ENCODE peak calls at places on chromosome 18, in four cellular contexts. L, O, X and Y are unnamed samples.

GRCh38 chr18:39414009-39414700 is 1848.6 kb upstream of the CELF4 start:
- DNase-seq in L (no peak), O (peak; percentile 86), X (no peak), Y (peak; percentile 82)

GRCh38 chr18:48371854-48372598 is 37.2 kb downstream of the ZBTB7C start:
- DNase-seq in L (no peak), O (no peak), X (peak; percentile 8), Y (no peak)

GRCh38 chr18:68299906-68300305 is 415.0 kb downstream of the TMX3 start:
- DNase-seq in L (no peak), O (no peak), X (no peak), Y (peak; percentile 33)

GRCh38 chr18:33355263-33355662 is 85.3 kb downstream of the CCDC178 start:
- DNase-seq in L (no peak), O (no peak), X (no peak), Y (no peak)

GRCh38 chr18:3867768-3868445 is 417.9 kb downstream of the TGIF1 start:
- DNase-seq in L (no peak), O (no peak), X (no peak), Y (no peak)

GRCh38 chr18:46398625-46399024 is 258.4 kb downstream of the LOXHD1 start:
- DNase-seq in L (no peak), O (no peak), X (no peak), Y (no peak)

GRCh38 chr18:10927980-10928605 is 221.3 kb downstream of the PIEZO2 start:
- DNase-seq in L (peak; percentile 72), O (no peak), X (no peak), Y (peak; percentile 37)

GRCh38 chr18:36544036-36544725 is 246.7 kb downstream of the FHOD3 start:
- DNase-seq in L (no peak), O (no peak), X (no peak), Y (no peak)

GRCh38 chr18:57784816-57785144 is 18.3 kb downstream of the ATP8B1 start:
- DNase-seq in L (no peak), O (no peak), X (no peak), Y (no peak)

GRCh38 chr18:26901020-26901419 is 35.5 kb upstream of the AQP4 start:
- DNase-seq in L (no peak), O (no peak), X (no peak), Y (no peak)

GRCh38 chr18:26902296-26902695 is 36.8 kb upstream of the AQP4 start:
- DNase-seq in L (no peak), O (no peak), X (no peak), Y (no peak)
- TF ChIP-seq FOS in L (no peak), O (no peak), X (no peak), Y (no peak)

GRCh38 chr18:51342815-51343214 is 145.3 kb upstream of the MEX3C start:
- DNase-seq in L (no peak), O (no peak), X (no peak), Y (peak; percentile 1)

GRCh38 chr18:51340332-51340731 is 142.9 kb upstream of the MEX3C start:
- DNase-seq in L (no peak), O (no peak), X (no peak), Y (no peak)

GRCh38 chr18:51337406-51337805 is 139.9 kb upstream of the MEX3C start:
- DNase-seq in L (no peak), O (no peak), X (no peak), Y (no peak)

DNA sequence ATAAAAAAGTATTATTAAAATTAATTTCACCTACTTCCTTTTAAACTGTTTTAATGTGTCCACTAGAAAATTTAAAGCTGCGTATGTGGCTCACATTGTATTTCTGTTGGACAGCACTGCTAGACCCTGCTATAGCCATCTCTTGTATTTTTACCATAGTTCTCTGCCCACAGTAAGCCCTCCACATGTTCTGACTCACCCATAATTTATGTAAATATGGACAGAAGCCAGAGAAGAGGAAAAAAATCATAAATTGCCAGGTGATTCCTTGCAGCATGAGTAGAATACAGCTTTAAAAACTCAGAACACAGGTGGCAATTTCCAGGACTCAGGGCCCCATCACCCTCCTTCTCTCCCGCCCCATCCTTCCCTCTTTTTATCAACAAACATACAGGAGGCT is 142.4 kb upstream of the MEX3C start:
- DNase-seq in L (no peak), O (no peak), X (no peak), Y (no peak)
- TF ChIP-seq FOS in L (no peak), O (no peak), X (no peak), Y (no peak)

GRCh38 chr18:41905786-41906527 is 49.1 kb upstream of the PIK3C3 start:
- DNase-seq in L (no peak), O (no peak), X (no peak), Y (no peak)

DNA sequence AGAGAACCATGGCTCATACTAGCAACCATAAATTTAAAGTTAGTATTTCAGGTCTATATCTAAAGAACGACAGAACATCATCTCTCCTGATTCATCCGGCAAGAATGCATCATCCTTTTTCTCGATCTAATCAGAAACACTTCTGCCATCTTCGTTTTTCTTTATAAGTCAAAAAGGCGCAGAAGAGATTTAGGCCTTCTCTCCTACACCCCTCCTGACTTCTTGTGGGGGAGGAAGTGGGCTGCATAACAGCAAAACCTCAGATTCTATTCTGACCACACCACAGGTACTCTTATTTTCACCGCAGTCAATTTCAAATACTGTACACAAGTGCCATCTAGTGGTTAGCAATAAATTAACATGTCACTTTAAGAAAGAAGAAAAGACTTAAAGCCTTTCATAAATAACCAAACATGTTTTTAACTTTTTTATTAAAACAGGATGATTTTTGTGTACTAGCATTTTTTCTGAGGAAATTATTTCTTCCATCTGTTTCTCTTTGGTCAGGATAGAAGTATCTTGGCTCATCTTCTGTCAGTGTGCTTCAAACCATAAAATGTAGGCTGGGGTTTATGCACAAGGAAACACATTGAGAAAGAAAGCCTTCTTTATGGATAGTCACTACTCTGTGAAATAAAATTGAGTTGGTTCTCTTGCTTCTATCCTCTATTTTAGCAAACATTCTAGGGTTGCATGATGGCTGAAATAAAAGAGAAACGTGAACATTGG is 48.3 kb upstream of the PIK3C3 start:
- DNase-seq in L (peak; percentile 33), O (peak; percentile 47), X (peak; percentile 53), Y (peak; percentile 69)
- TF ChIP-seq FOS in L (no peak), O (no peak), X (no peak), Y (no peak)

GRCh38 chr18:21997207-21998143 is 171.9 kb upstream of the GATA6 start:
- DNase-seq in L (peak; percentile 9), O (peak; percentile 68), X (peak; percentile 68), Y (peak; percentile 42)

GRCh38 chr18:21991081-21991534 is 178.3 kb upstream of the GATA6 start:
- DNase-seq in L (no peak), O (no peak), X (no peak), Y (no peak)

GRCh38 chr18:21991897-21992296 is 177.5 kb upstream of the GATA6 start:
- DNase-seq in L (no peak), O (no peak), X (no peak), Y (no peak)

GRCh38 chr18:21998531-21998930 is 170.9 kb upstream of the GATA6 start:
- DNase-seq in L (no peak), O (no peak), X (no peak), Y (no peak)

DNA sequence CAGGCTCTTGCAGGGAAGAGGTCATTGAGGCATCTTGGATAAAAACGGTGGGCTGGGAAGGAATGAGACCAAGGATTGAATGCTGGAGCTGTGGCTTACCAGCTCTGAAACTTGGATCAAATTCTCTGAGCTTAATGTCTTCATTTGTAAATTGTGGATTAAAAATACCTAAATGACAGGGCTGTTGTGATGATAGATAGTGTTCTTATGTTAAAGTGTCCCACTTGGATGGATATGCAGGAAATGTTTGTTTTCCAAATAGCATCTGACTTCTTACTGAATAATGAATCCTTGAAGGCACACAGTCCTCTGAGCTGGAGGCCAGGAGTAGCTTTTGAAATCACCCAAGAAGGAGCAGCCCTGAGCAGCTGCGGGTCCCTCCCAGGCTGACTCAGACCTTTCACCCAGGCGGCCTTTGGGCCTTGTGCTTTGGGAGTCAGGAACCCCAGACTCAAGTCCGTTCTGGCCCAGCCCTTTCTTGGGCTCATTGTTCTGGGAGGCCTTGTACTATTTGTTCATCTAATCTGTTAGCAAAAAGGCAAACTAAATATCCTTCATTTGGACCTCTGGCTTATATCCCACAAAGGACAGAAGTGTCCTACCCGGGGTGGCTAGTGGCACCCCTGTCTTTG is 173.0 kb upstream of the GATA6 start:
- DNase-seq in L (no peak), O (no peak), X (no peak), Y (no peak)
- TF ChIP-seq FOS in L (no peak), O (no peak), X (no peak), Y (no peak)

GRCh38 chr18:44912740-44913478 is 232.2 kb downstream of the SETBP1 start:
- DNase-seq in L (no peak), O (no peak), X (no peak), Y (no peak)

GRCh38 chr18:44911260-44911659 is 230.6 kb downstream of the SETBP1 start:
- DNase-seq in L (no peak), O (no peak), X (no peak), Y (no peak)

GRCh38 chr18:44911773-44912172 is 231.1 kb downstream of the SETBP1 start:
- DNase-seq in L (no peak), O (no peak), X (no peak), Y (no peak)

GRCh38 chr18:44904768-44905167 is 224.1 kb downstream of the SETBP1 start:
- DNase-seq in L (no peak), O (no peak), X (no peak), Y (no peak)

DNA sequence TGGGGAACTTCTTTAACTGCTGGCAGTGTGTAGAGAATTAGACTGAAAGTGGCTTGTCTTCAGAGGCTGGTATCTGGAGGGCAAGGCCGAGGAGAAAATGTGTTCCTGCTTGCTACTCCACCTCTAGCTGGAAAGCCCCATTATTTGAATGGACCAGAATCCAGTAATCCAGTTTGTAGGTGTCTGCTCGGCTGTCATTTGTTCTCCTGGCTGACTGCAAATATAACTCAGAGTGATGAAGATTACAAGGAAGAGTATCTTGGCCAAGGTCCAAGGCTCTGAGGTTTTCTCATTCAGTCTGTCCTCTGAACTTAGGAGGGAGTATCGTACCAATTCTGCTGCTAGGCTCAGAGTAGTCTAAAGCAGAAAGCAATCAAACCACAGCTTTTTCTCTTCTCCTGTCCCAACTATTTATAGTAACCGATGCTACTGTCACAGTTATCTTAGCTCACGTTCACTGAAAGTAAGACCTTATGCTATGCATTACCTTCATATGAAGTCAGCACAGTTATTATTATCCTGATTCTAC is 228.6 kb downstream of the SETBP1 start:
- DNase-seq in L (peak; percentile 68), O (no peak), X (no peak), Y (no peak)
- TF ChIP-seq FOS in L (no peak), O (no peak), X (no peak), Y (no peak)

DNA sequence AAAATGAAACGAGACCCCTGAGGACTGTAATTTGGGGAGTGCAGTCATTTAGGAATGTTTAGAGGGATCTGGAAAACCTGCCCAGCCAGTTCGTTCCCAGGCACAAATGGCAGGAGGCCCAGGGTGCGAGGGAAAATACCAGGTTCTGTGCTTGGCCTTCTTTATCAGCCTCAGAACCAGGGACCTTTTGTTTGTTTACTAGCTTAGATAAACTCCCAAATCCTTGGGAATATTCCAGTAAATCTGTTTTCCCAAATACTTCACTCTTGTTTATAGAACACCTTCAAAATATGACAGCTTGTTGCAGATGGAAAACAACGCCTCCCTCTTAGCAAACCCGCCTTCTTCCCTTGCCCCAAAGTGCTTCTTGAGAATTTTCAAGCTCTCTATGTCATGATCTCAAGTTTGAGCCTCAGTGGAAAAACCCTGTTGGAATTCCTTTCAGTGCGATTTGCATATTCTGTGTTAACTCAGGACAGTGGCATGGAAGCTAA is 400.3 kb upstream of the SMIM21 start:
- DNase-seq in L (no peak), O (no peak), X (no peak), Y (no peak)
- TF ChIP-seq FOS in L (no peak), O (no peak), X (no peak), Y (no peak)